ENCODE peak calls at places on chromosomes 2 and 18, in nine cellular contexts. Q is activated naive CD4-positive, alpha-beta T cell; W is mammary epithelial cell; F is germinal center; V is cardiac fibroblast; Z is GF-D8; I is activated CD4-positive, alpha-beta T cell treated with anti-CD3 and anti-CD28 coated beads, Interleukin-2, amount 50 U/mL, for 48 hours; M is naive thymus-derived CD8-positive, alpha-beta T cell; J is dorsolateral prefrontal cortex. C is an unnamed sample.

GRCh38 chr2:126979604-126980003 is 80.9 kb downstream of the TEX51 start:
- DNase-seq in J (peak), M (no peak), W (no peak), I (no peak), F (no peak), V (peak), Z (no peak), Q (no peak), C (no peak)

GRCh38 chr2:191037351-191037750 is 23.4 kb upstream of the STAT1 start:
- DNase-seq in W (no peak), J (no peak), Q (no peak), V (no peak), I (no peak), Z (no peak), M (no peak), F (no peak), C (no peak)

GRCh38 chr2:167240671-167241070 is 352.4 kb downstream of the XIRP2 start:
- DNase-seq in J (no peak), V (peak), M (no peak), Z (no peak), W (no peak), Q (no peak), I (no peak), F (no peak), C (no peak)

GRCh38 chr2:43426305-43427031 is 169.4 kb downstream of the THADA start:
- DNase-seq in V (peak), J (peak), F (peak), W (peak), M (peak), Q (peak), I (peak), Z (peak), C (peak)

GRCh38 chr2:41892486-41892885 is 155.3 kb upstream of the PKDCC start:
- DNase-seq in Z (no peak), V (no peak), F (no peak), I (no peak), M (no peak), W (no peak), Q (no peak), J (no peak), C (no peak)

GRCh38 chr2:219274392-219274921 is 4.7 kb upstream of the DNAJB2 start:
- DNase-seq in Q (no peak), M (no peak), V (peak), F (no peak), Z (no peak), I (no peak), W (peak), J (no peak), C (peak)

GRCh38 chr2:85326946-85327756 is 638 bp downstream of the TGOLN2 start:
- DNase-seq in Z (no peak), F (peak), W (peak), Q (peak), J (peak), I (peak), V (peak), M (peak), C (peak)

GRCh38 chr2:208407667-208408066 is 1.1 kb downstream of the PTH2R start:
- DNase-seq in Z (no peak), M (no peak), I (peak), W (no peak), J (no peak), Q (no peak), F (no peak), V (peak), C (peak)

GRCh38 chr18:35572644-35573043 is 8.9 kb upstream of the GALNT1 start:
- DNase-seq in I (no peak), J (no peak), Q (no peak), M (no peak), Z (no peak), F (no peak), W (no peak), V (peak), C (no peak)

GRCh38 chr2:119338826-119339561 is 27.6 kb downstream of the C2orf76 start:
- DNase-seq in M (peak), V (no peak), W (no peak), Q (peak), J (no peak), Z (peak), F (peak), I (no peak), C (no peak)

C was measured in amniotic epithelial cell.